ENCODE peak calls at places on chromosomes 11 and 22, in seven cellular contexts. I is fibroblast of villous mesenchyme, Z is nucleus accumbens, C is iris pigment epithelial cell, M is lower leg skin, X is putamen, L is type B pancreatic cell. W is an unnamed sample.

GRCh38 chr22:24482586-24482985 is 12.5 kb upstream of the UPB1 start:
- DNase-seq in M (no peak), Z (no peak), I (peak), X (no peak), C (peak), L (no peak), W (peak)

GRCh38 chr11:130465259-130465658 is 16.8 kb downstream of the ADAMTS15 start:
- DNase-seq in L (no peak), I (no peak), M (no peak), C (peak), X (no peak), Z (no peak), W (peak)

GRCh38 chr11:61489833-61490585 is 18.5 kb upstream of the LRRC10B start:
- DNase-seq in Z (no peak), I (no peak), L (no peak), X (no peak), M (no peak), C (peak), W (peak)

GRCh38 chr22:45880091-45880651 is 96.8 kb downstream of the WNT7B start:
- DNase-seq in C (no peak), I (no peak), Z (no peak), M (peak), X (no peak), L (peak), W (no peak)

GRCh38 chr11:119134389-119134978 is 13.1 kb downstream of the HINFP start:
- DNase-seq in Z (no peak), I (no peak), C (peak), X (no peak), M (no peak), L (no peak), W (peak)

GRCh38 chr11:2780850-2781412 is 81.1 kb upstream of the KCNQ1OT1 start:
- DNase-seq in X (no peak), Z (no peak), M (no peak), L (no peak), C (no peak), I (no peak), W (no peak)

GRCh38 chr11:44361883-44362282 is 51.9 kb upstream of the ALX4 start:
- DNase-seq in X (no peak), L (no peak), C (peak), Z (no peak), I (peak), M (peak), W (no peak)

GRCh38 chr11:6604081-6604626 is 580 bp downstream of the ILK start:
- DNase-seq in M (peak), L (no peak), X (peak), C (peak), Z (peak), I (peak), W (peak)

GRCh38 chr11:106998126-106998525 is 20.1 kb downstream of the GUCY1A2 start:
- DNase-seq in M (no peak), L (no peak), C (peak), X (no peak), I (peak), Z (no peak), W (no peak)

GRCh38 chr11:129643031-129643721 is 172.5 kb upstream of the TMEM45B start:
- DNase-seq in I (no peak), L (no peak), X (no peak), C (peak), M (no peak), Z (no peak), W (peak)

GRCh38 chr11:67409261-67409666 is 5.4 kb downstream of the TBC1D10C start:
- DNase-seq in I (no peak), L (no peak), X (no peak), Z (no peak), C (no peak), M (no peak), W (no peak)

GRCh38 chr22:23938328-23939016 is 22.5 kb downstream of the GSTT2B start:
- DNase-seq in X (no peak), M (no peak), I (no peak), C (no peak), Z (no peak), L (no peak), W (peak)

GRCh38 chr11:122656631-122657101 is 1.1 kb downstream of the UBASH3B start:
- DNase-seq in X (peak), I (no peak), C (no peak), M (no peak), L (no peak), Z (peak), W (no peak)

GRCh38 chr22:45105281-45105700 is 58.4 kb upstream of the NUP50 start:
- DNase-seq in M (no peak), C (peak), L (no peak), Z (no peak), X (no peak), I (peak), W (peak)

W was measured in amniotic epithelial cell.